ENCODE peak calls at places on chromosomes 7 and 10, in four cellular contexts. V is fibroblast of lung, T is HCT116, D is GM23248. X is an unnamed sample.

GRCh38 chr10:72274213-72274729 is 547 bp downstream of the DDIT4 start:
- DNase-seq in T (no peak), D (no peak), V (no peak), X (no peak)

GRCh38 chr7:130982160-130982638 is 248.2 kb upstream of the KLF14 start:
- DNase-seq in T (no peak), D (peak), V (peak), X (peak)

GRCh38 chr10:43403911-43404674 is 4.9 kb downstream of the HNRNPF start:
- DNase-seq in D (peak), T (no peak), V (no peak), X (no peak)

GRCh38 chr10:58567652-58568051 is 55.0 kb downstream of the BICC1 start:
- DNase-seq in T (no peak), V (no peak), D (no peak), X (no peak)

GRCh38 chr7:105352018-105352612 is 36.6 kb downstream of the SRPK2 start:
- DNase-seq in V (peak), T (no peak), D (peak), X (peak)

GRCh38 chr7:20542594-20542993 is 72.9 kb upstream of the ABCB5 start:
- DNase-seq in D (peak), T (no peak), V (peak), X (peak)

GRCh38 chr7:41578700-41579099 is 124.2 kb downstream of the INHBA start:
- DNase-seq in T (no peak), D (no peak), V (no peak), X (no peak)

GRCh38 chr7:8357536-8357935 is 75.9 kb upstream of the NXPH1 start:
- DNase-seq in T (no peak), D (no peak), V (no peak), X (no peak)

GRCh38 chr7:3272691-3273141 is 28.3 kb upstream of the SDK1 start:
- DNase-seq in D (no peak), T (peak), V (peak), X (peak)

GRCh38 chr7:133836666-133837065 is 290.5 kb upstream of the LRGUK start:
- DNase-seq in T (no peak), V (no peak), D (no peak), X (no peak)

DNA sequence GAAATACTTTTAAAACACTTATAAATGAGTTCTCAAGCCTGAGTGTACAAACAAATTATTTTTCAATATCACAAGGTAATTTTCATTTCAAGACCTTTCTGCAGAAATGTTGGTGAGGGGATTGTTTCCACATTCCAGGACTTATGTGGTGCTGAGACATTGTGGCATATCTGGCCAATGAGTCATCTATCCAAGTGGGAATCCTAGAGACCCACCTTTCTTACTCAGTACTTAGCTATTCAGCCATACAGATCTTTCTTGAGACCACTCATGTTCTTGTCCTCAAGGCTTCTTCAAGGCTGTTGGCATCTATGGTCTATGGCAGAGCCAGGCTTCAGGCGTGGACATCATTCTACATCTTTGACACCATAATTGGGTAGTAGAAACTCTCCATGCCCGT is 225.4 kb downstream of the DKK1 start:
- DNase-seq in D (peak), T (peak), V (no peak), X (peak)
- H2AFZ ChIP-seq in D (no peak), T (peak), V (no peak), X (peak)

GRCh38 chr7:66920256-66920655 is 769 bp upstream of the TMEM248 start:
- DNase-seq in V (no peak), D (peak), T (no peak), X (no peak)
- H2AFZ ChIP-seq in V (peak), D (peak), T (no peak), X (no peak)

GRCh38 chr7:101618207-101618839 is 10.8 kb downstream of the MYL10 start:
- DNase-seq in D (peak), V (no peak), T (no peak), X (no peak)

GRCh38 chr7:101622609-101623178 is 6.4 kb downstream of the MYL10 start:
- DNase-seq in T (no peak), V (no peak), D (no peak), X (no peak)

GRCh38 chr7:101618916-101619315 is 10.2 kb downstream of the MYL10 start:
- DNase-seq in D (no peak), T (no peak), V (no peak), X (no peak)

GRCh38 chr7:101620395-101620794 is 8.7 kb downstream of the MYL10 start:
- DNase-seq in T (no peak), V (no peak), D (no peak), X (no peak)

DNA sequence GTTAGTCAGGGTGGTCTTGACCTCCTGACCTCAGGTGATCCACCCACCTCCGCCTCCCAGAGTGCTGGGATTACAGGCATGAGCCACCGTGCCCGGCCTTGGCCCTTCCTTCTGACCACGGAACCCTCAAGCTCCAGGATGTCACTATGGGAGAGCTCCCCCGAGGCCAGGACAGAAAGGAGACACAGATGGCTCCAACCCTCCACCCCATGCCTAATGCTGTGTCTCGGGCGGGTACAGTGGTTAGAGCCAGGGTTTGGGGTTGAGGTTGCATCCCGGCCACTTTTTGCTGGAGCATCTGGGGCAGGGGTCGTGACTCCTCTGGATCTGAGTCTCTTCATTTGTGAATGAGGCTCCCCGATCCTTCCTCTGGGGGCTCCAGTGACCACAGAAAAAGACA is 8.1 kb downstream of the MYL10 start:
- DNase-seq in T (no peak), D (no peak), V (no peak), X (no peak)
- H2AFZ ChIP-seq in T (no peak), D (no peak), V (no peak), X (no peak)

GRCh38 chr10:106959521-106959920 is 205.0 kb downstream of the SORCS1 start:
- DNase-seq in D (no peak), T (no peak), V (no peak), X (no peak)

GRCh38 chr10:106958591-106959328 is 205.7 kb downstream of the SORCS1 start:
- DNase-seq in D (no peak), T (no peak), V (no peak), X (no peak)

GRCh38 chr10:106956216-106956915 is 208.1 kb downstream of the SORCS1 start:
- DNase-seq in V (no peak), D (no peak), T (no peak), X (no peak)

GRCh38 chr10:106957825-106958581 is 206.5 kb downstream of the SORCS1 start:
- DNase-seq in V (no peak), T (no peak), D (no peak), X (no peak)

GRCh38 chr10:106960812-106961211 is 203.7 kb downstream of the SORCS1 start:
- DNase-seq in V (no peak), D (no peak), T (no peak), X (no peak)
- H2AFZ ChIP-seq in V (no peak), D (no peak), T (no peak), X (no peak)

GRCh38 chr7:1742555-1743303 is 72.7 kb downstream of the ELFN1 start:
- DNase-seq in V (peak), D (peak), T (no peak), X (peak)

GRCh38 chr7:1745018-1745532 is 75.0 kb downstream of the ELFN1 start:
- DNase-seq in D (no peak), T (no peak), V (no peak), X (no peak)

GRCh38 chr7:1743481-1744230 is 73.6 kb downstream of the ELFN1 start:
- DNase-seq in V (no peak), D (no peak), T (no peak), X (no peak)

GRCh38 chr7:1745576-1746490 is 75.8 kb downstream of the ELFN1 start:
- DNase-seq in D (no peak), V (no peak), T (no peak), X (no peak)

DNA sequence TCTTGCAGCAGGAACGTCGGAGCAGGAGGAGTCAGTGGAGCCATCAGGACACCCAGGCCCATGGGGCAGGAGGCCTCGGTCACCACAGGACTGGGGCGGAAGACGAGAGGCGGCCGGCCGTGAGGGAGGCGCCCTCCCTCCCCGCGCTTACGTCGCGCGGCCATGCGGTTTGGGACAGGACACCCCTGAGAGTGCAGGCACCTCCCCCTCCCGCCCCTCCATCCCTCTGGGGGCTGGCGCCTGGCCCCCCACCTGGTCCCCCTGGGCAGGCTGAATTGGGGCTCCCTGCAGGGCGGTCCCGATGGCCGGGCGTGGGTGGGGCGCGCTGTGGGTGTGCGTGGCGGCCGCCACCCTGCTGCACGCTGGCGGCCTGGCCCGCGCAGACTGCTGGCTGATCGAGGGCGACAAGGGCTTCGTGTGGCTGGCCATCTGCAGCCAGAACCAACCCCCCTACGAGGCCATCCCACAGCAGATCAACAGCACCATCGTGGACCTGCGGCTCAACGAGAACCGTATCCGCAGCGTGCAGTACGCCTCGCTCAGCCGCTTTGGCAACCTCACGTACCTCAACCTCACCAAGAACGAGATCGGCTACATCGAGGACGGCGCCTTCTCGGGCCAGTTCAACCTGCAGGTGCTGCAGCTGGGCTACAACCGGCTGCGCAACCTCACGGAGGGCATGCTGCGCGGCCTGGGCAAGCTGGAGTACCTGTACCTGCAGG is 74.4 kb downstream of the ELFN1 start:
- DNase-seq in V (no peak), D (no peak), T (no peak), X (no peak)
- H2AFZ ChIP-seq in V (no peak), D (no peak), T (no peak), X (no peak)

DNA sequence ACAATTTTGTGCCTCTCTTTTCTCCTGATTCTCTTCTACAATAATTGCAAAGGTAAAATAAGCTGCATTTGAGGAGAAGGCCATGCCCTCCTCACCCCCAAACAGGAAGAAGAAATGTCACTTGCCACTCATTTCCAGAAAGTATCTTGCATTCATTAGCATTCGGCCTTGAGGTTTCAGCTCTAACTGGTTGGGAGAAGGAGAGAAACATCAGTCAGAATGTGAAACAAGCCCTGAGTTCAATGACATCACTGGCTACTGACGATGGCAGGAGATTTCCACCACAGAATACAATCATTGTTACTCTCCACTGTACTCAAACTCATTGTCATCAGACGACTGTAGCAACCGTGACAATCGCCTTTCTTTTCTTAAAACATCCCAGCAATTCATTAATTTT is 72.8 kb downstream of the PRKCQ start:
- DNase-seq in V (no peak), T (no peak), D (no peak), X (no peak)
- H2AFZ ChIP-seq in V (no peak), T (no peak), D (no peak), X (no peak)

DNA sequence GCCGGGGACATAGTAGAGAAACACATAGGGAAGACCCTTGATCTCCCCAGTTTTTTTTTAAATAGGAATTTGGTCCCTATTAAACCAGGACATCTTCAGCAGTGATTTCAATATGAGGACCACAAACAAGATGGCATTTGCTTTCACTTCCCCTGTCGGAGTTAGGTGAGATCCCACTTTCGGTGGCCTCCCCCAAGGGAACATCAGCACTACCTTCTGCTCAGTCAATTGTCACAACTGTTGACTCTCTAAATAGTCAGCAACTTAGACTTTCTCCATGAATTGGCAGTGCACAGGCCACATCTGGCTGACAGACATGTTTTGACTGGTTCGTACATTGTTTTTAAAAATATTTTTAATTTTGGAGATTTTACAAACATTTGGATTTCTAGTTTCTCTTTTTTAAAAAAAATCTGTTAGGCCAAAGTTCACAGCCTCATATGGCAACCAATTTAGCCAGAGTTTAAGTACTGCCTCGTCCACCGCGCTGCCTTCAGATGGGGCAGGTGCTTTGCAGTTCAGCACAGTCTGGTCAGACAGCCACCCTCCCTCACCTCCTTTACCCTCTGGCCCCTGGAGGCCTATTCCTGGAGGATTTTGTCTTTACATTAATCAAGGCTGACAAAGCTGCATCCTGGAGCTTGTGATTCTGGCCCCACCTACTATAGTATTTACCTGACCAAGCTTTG is 139.2 kb upstream of the PRR15 start:
- DNase-seq in V (no peak), D (no peak), T (no peak), X (no peak)
- H2AFZ ChIP-seq in V (no peak), D (no peak), T (no peak), X (no peak)

GRCh38 chr10:89283174-89283987 is 18.5 kb upstream of the IFIT2 start:
- DNase-seq in T (no peak), D (peak), V (peak), X (no peak)
- H2AFZ ChIP-seq in T (peak), D (peak), V (no peak), X (no peak)

X was measured in endothelial cell of umbilical vein.